ENCODE peak calls at places on chromosomes 2 and 18, in six cellular contexts. W, O, Q, M, J and Y are unnamed samples.
A peak's percentile ranks its signal among the peaks of the same experiment; 100 is the strongest.

GRCh38 chr18:3510896-3511295 is 60.9 kb downstream of the TGIF1 start:
- DNase-seq in O (no peak), W (no peak), M (no peak), J (no peak), Q (no peak), Y (no peak)

GRCh38 chr2:127074358-127074757 is 32.6 kb downstream of the BIN1 start:
- DNase-seq in W (no peak), M (no peak), Q (no peak), O (no peak), J (no peak), Y (no peak)

GRCh38 chr18:34880882-34881852 is 160.0 kb upstream of the MAPRE2 start:
- DNase-seq in Q (peak; percentile 61), W (no peak), M (peak; percentile 41), O (no peak), J (no peak), Y (no peak)

GRCh38 chr2:23505984-23506380 is 121.0 kb downstream of the KLHL29 start:
- DNase-seq in Q (peak; percentile 76), J (no peak), W (no peak), O (no peak), M (no peak), Y (no peak)

GRCh38 chr18:71799016-71799673 is 745.0 kb downstream of the CBLN2 start:
- DNase-seq in Q (peak; percentile 89), O (no peak), M (no peak), J (no peak), W (no peak), Y (no peak)

GRCh38 chr2:9714630-9715214 is 83.9 kb upstream of the YWHAQ start:
- DNase-seq in M (no peak), Q (no peak), O (no peak), W (no peak), J (no peak), Y (no peak)

GRCh38 chr2:46010223-46010924 is 286.8 kb upstream of the EPAS1 start:
- DNase-seq in O (no peak), J (no peak), Q (peak; percentile 35), W (no peak), M (no peak), Y (no peak)

GRCh38 chr2:200336980-200337615 is 30.6 kb downstream of the SPATS2L start:
- DNase-seq in M (no peak), Q (no peak), W (no peak), O (no peak), J (no peak), Y (no peak)

GRCh38 chr2:200748779-200749178 is 62.9 kb upstream of the BZW1 start:
- DNase-seq in W (no peak), M (no peak), J (no peak), O (no peak), Q (no peak), Y (no peak)

GRCh38 chr18:23585007-23585871 is 1.1 kb downstream of the NPC1 start:
- DNase-seq in M (peak; percentile 56), J (peak; percentile 28), W (no peak), Q (no peak), O (peak; percentile 42), Y (peak; percentile 44)

GRCh38 chr2:96197541-96198255 is 10.9 kb downstream of the STARD7 start:
- DNase-seq in W (no peak), J (no peak), O (no peak), M (peak; percentile 49), Q (no peak), Y (no peak)

GRCh38 chr18:3199942-3200645 is 19.7 kb downstream of the MYOM1 start:
- DNase-seq in J (no peak), Q (no peak), M (no peak), W (no peak), O (no peak), Y (no peak)

GRCh38 chr18:48843596-48843995 is 107.2 kb downstream of the SMAD7 start:
- DNase-seq in Q (no peak), O (no peak), M (no peak), W (no peak), J (no peak), Y (no peak)

GRCh38 chr18:24913507-24914147 is 438.3 kb downstream of the ZNF521 start:
- DNase-seq in Q (no peak), J (no peak), O (no peak), W (no peak), M (no peak), Y (no peak)

GRCh38 chr2:124328397-124328796 is 303.3 kb downstream of the CNTNAP5 start:
- DNase-seq in Q (no peak), O (peak; percentile 45), W (no peak), M (no peak), J (peak; percentile 43), Y (no peak)

GRCh38 chr2:24456610-24457556 is 34.2 kb upstream of the NCOA1 start:
- DNase-seq in O (no peak), W (no peak), Q (peak; percentile 82), J (no peak), M (peak; percentile 79), Y (peak; percentile 31)

GRCh38 chr2:191359186-191359585 is 114.0 kb downstream of the MYO1B start:
- DNase-seq in W (no peak), J (no peak), O (no peak), M (peak; percentile 53), Q (peak; percentile 82), Y (no peak)

GRCh38 chr2:12465631-12466135 is 251.1 kb upstream of the TRIB2 start:
- DNase-seq in O (no peak), M (peak; percentile 60), Q (no peak), J (no peak), W (no peak), Y (no peak)

GRCh38 chr18:47754311-47755101 is 176.0 kb downstream of the SMAD2 start:
- DNase-seq in M (peak; percentile 14), J (peak; percentile 83), W (peak; percentile 78), Q (no peak), O (peak; percentile 88), Y (peak; percentile 67)

GRCh38 chr18:3340015-3340681 is 78.2 kb downstream of the MYL12B start:
- DNase-seq in M (peak; percentile 65), Q (peak; percentile 9), W (no peak), O (no peak), J (no peak), Y (no peak)

GRCh38 chr2:104521247-104521646 is 332.7 kb upstream of the POU3F3 start:
- DNase-seq in J (peak; percentile 67), M (no peak), W (no peak), O (peak; percentile 81), Q (no peak), Y (peak; percentile 4)

GRCh38 chr2:177165103-177165583 is 47.5 kb upstream of the HNRNPA3 start:
- DNase-seq in M (peak; percentile 67), O (no peak), W (no peak), Q (peak; percentile 56), J (no peak), Y (no peak)

GRCh38 chr2:222468338-222468737 is 44.0 kb downstream of the SGPP2 start:
- DNase-seq in W (no peak), M (no peak), Q (no peak), J (no peak), O (no peak), Y (no peak)

GRCh38 chr2:217060951-217061547 is 201.2 kb upstream of the TNP1 start:
- DNase-seq in M (no peak), W (no peak), O (no peak), Q (no peak), J (no peak), Y (no peak)

GRCh38 chr2:217057773-217058172 is 197.9 kb upstream of the TNP1 start:
- DNase-seq in J (no peak), O (no peak), W (no peak), Q (no peak), M (no peak), Y (no peak)

GRCh38 chr2:217060516-217060915 is 200.7 kb upstream of the TNP1 start:
- DNase-seq in J (no peak), O (no peak), W (no peak), Q (no peak), M (peak; percentile 33), Y (no peak)

GRCh38 chr2:217061916-217062315 is 202.1 kb upstream of the TNP1 start:
- DNase-seq in Q (no peak), O (no peak), J (no peak), M (no peak), W (no peak), Y (no peak)

DNA sequence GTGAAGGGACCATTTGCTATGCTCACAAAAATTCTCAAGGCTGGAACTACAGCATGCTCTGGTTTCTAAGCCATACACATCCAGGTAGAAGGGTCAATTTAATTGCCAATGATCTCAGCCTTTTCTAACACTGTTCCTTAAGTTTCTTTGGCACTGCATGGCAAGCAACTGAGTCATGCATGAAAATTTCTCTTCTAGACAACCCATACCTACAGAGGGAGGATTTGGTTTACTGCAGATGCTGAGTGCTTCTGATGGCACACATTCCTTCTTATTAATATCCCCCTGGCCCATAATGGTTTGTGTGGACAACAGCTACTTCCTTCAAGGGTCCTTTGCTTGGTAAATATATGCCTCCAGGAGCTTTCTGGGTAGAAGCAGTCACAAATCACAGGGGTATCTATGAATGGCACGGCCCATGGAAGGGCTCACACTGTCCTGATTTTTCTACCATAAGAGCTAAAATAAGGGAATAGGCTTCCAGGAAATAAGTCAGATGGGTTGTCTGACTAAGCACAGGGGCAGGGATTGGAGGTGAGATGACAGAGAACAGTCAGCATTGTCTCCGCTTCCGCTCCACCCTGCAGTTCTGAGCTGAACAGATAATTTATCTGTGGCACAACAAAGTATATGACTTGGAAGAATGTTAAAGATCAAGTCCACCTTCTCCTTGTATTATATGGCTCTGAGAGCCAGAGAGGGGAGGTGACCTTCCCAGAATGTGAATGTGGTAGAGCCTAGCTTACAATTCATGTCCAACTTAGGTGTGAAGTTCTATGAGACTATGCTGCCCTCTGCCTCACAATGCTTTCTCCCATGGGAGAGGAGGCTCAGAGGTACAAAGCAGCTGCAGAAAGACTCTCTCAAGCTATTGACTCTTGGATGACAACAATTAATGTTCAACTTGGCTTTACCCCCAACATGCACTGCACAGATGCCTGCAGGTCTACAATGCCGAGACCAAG is 199.2 kb upstream of the TNP1 start:
- DNase-seq in M (peak; percentile 60), Q (no peak), W (no peak), J (no peak), O (no peak), Y (no peak)
- TF ChIP-seq CTCF in M (no peak), Q (no peak), W (no peak), J (no peak), O (peak; percentile 31), Y (no peak)

GRCh38 chr2:134782792-134783191 is 55.6 kb upstream of the ACMSD start:
- DNase-seq in O (no peak), M (peak; percentile 38), W (no peak), Q (peak; percentile 36), J (peak; percentile 56), Y (no peak)
- TF ChIP-seq CTCF in O (no peak), M (peak; percentile 14), W (peak; percentile 49), Q (no peak), J (peak; percentile 67), Y (peak; percentile 24)

GRCh38 chr2:236236559-236237450 is 27.4 kb downstream of the ASB18 start:
- DNase-seq in Q (no peak), O (peak; percentile 30), J (peak; percentile 33), M (no peak), W (no peak), Y (no peak)
- TF ChIP-seq CTCF in Q (no peak), O (no peak), J (no peak), M (no peak), W (peak; percentile 13), Y (no peak)

GRCh38 chr18:55589625-55590291 is 1.8 kb upstream of the TCF4 start:
- DNase-seq in M (peak; percentile 98), J (peak; percentile 97), W (peak; percentile 88), O (peak; percentile 97), Q (peak; percentile 97), Y (peak; percentile 85)
- TF ChIP-seq CTCF in M (no peak), J (no peak), W (no peak), O (peak; percentile 9), Q (no peak), Y (no peak)